ENCODE peak calls at places on chromosomes 13 and 19, in six cellular contexts. X is thoracic aorta, J is body of pancreas, V is IMR-90, S is HFFc6, C is lower leg skin. A is an unnamed sample.

GRCh38 chr13:45108716-45109706 is 11.3 kb upstream of the GTF2F2 start:
- DNase-seq in V (peak), J (no peak), C (no peak), X (no peak), S (no peak), A (no peak)

GRCh38 chr13:49749852-49750251 is 42.6 kb downstream of the KPNA3 start:
- DNase-seq in S (no peak), X (no peak), V (peak), C (no peak), J (no peak), A (no peak)

GRCh38 chr13:34310539-34310938 is 492.6 kb downstream of the RFC3 start:
- DNase-seq in X (no peak), V (no peak), J (no peak), C (no peak), S (no peak), A (no peak)

GRCh38 chr13:111589992-111590391 is 269.6 kb downstream of the TEX29 start:
- DNase-seq in X (no peak), S (no peak), J (no peak), C (no peak), V (no peak), A (no peak)

GRCh38 chr13:45393941-45394570 is 24.1 kb downstream of the SLC25A30 start:
- DNase-seq in C (no peak), X (no peak), J (peak), V (peak), S (peak), A (no peak)

GRCh38 chr13:51938454-51938853 is 72.8 kb downstream of the ATP7B start:
- DNase-seq in X (no peak), V (no peak), S (no peak), J (no peak), C (no peak), A (no peak)

GRCh38 chr19:45128109-45128508 is 32.7 kb downstream of the NKPD1 start:
- DNase-seq in X (no peak), J (no peak), C (no peak), V (no peak), S (no peak), A (no peak)

GRCh38 chr13:99864627-99864990 is 107.0 kb downstream of the ZIC5 start:
- DNase-seq in V (no peak), J (no peak), X (no peak), C (no peak), S (no peak), A (no peak)

GRCh38 chr13:112769615-112770014 is 79.8 kb downstream of the ATP11A start:
- DNase-seq in X (no peak), C (no peak), S (no peak), J (no peak), V (no peak), A (no peak)

GRCh38 chr19:17394891-17395415 is 957 bp upstream of the CCDC194 start:
- DNase-seq in X (no peak), V (peak), S (no peak), C (no peak), J (peak), A (no peak)

GRCh38 chr13:51284339-51284738 is 55.2 kb upstream of the SERPINE3 start:
- DNase-seq in X (no peak), V (no peak), C (no peak), J (no peak), S (no peak), A (no peak)

GRCh38 chr19:48975947-48976847 is 11.1 kb downstream of the FTL start:
- DNase-seq in X (no peak), J (no peak), V (no peak), C (no peak), S (no peak), A (no peak)

GRCh38 chr13:98782654-98783053 is 30.2 kb upstream of the SLC15A1 start:
- DNase-seq in C (no peak), V (no peak), J (no peak), S (no peak), X (no peak), A (no peak)

GRCh38 chr19:19399733-19400438 is 5.6 kb upstream of the GATAD2A start:
- DNase-seq in V (peak), J (no peak), S (no peak), C (no peak), X (no peak), A (no peak)

GRCh38 chr13:73059460-73060250 is 850 bp downstream of the KLF5 start:
- DNase-seq in V (peak), S (peak), J (peak), X (no peak), C (no peak), A (peak)

DNA sequence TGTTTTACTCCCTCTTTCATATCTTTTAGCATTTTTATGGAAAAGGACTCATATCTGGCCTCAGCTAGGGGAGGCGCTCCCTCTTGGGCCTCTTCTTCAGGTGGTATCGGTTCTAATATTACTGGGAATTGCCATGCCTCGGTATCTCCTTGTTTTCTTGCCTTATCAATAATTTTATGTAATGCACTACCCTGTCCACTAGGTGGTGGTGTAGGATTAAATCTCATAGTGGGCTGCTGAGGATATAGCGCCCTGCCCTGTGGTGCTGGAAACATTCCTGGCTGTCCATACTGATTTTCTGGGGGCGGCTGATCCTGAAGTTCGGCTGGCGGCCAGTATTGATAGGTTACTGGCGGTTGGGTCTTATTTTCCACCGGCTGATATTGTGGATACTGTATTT is 35.8 kb downstream of the ZNF420 start:
- DNase-seq in X (no peak), V (no peak), C (no peak), S (no peak), J (no peak), A (no peak)
- TF ChIP-seq CTCF in X (no peak), V (no peak), C (no peak), S (peak), J (no peak), A (no peak)

DNA sequence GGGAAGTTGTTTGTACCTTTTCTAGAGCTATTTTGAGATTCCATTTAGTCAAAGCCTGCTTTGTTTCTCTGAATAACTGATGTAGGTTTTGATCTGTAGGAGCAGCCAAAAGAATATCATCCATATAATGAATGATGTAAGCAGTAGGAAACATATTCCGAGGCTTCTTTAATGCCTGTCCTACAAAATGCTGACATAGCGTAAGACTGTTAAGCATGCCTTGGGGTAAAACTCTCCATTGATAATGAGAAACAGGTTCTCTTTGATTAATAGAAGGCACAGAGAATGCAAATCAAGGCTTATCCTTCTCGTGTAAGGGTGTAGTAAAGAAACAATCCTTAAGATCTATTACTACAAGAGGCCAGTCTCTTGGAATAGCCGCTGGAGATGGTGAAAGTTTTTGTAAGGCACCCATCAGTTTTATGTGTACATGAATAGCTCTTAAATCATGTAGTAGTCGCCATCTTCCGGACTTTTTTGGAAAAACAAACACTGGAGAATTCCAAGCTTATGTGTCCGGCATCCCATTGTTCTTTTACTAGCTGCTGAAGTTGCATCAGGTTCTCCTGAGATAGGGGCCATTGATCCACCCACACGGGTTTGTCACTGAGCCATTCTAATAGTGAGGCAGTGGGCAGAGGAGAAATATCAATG is 13.5 kb downstream of the FPR3 start:
- DNase-seq in S (peak), J (no peak), C (no peak), X (no peak), V (no peak), A (no peak)
- TF ChIP-seq CTCF in S (peak), J (no peak), C (no peak), X (no peak), V (no peak), A (no peak)

DNA sequence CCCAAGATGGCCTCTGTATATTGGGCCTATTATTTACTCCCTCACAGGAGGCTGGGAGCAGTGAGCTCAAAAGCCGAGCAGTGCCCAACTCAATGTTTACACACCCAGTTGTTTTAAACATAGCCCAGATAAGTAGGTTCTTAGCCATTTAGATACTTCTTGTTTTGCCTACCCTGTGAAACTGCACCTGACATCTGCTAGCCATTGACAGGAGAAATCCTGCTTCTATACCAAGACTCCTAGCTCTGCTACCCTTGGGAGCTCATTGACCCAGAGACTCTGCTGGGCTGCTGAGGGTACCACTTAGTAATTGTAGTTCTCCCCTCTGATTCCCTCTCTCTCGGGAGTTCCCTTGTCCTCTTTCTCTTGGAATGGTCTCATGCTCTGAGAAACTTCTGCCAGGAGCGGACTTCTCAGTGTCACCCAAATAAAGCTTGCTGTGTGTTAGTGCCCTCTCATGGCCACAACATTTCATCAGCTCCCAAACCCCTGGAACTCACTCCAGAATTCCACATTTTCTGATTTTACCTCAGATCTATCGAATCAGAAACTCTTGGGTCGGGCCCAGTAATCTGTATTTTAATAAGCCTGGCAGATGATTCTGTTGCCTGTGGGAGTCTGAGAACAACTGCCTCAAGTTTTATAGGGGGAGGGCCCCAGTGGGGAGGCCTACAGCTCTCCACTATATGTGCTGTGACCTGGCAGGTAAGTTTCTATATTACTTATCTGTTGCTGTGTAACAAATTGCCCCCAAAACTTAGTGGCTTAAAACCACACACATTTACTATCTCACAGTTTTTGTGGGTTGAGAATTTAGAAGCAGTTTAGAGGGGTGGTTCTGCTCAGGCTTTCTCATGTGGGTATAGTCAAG is 221.1 kb downstream of the TDRD3 start:
- DNase-seq in C (no peak), X (no peak), V (peak), J (no peak), S (peak), A (no peak)
- TF ChIP-seq CTCF in C (no peak), X (no peak), V (peak), J (no peak), S (peak), A (no peak)

GRCh38 chr19:37906868-37907734 is at the start of gene SIPA1L3:
- DNase-seq in S (peak), V (peak), C (peak), X (peak), J (peak), A (peak)

GRCh38 chr19:37903096-37903495 is 3.3 kb downstream of the WDR87 start:
- DNase-seq in C (no peak), V (no peak), X (no peak), S (no peak), J (peak), A (no peak)

GRCh38 chr19:37909661-37910199 is 2.7 kb downstream of the SIPA1L3 start:
- DNase-seq in J (no peak), X (no peak), V (no peak), S (no peak), C (no peak), A (no peak)

GRCh38 chr19:37907735-37908066 is 693 bp downstream of the SIPA1L3 start:
- DNase-seq in V (no peak), X (no peak), J (no peak), C (no peak), S (no peak), A (no peak)

GRCh38 chr19:37905936-37906867 is at the start of gene WDR87:
- DNase-seq in J (peak), S (peak), V (no peak), C (peak), X (no peak), A (no peak)
- TF ChIP-seq CTCF in J (no peak), S (peak), V (no peak), C (no peak), X (no peak), A (no peak)

DNA sequence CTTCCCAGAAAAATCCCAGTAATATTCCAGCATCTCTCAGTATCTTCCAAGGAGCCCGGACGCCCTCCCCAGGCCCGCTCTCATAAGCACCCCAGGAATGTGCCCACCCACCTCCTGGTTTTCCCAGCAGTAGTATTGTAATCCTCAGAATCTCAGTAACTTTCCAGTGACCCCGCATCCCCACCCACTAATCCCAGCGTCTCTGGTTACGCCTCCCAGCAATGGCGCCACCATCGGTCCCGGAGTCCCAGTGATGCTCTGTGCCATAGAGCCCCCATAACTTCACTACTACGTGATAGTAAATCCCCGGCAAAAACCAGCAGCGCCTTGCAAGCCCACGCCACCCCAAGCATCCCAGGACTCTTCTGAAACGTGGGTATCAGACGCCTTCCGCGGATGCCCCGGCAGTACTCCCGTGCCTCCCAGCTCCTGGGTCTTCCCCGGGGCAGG is 961 bp upstream of the PNPLA6 start:
- DNase-seq in J (peak), V (peak), S (peak), X (peak), C (peak), A (no peak)
- TF ChIP-seq CTCF in J (no peak), V (peak), S (peak), X (no peak), C (no peak), A (no peak)

A was measured in activated B cell treated with CpG ODN at 0.5 μM for 24 hours.